ENCODE peak calls at places on chromosomes 12 and 14, in five cellular contexts. H is effector memory CD8-positive, alpha-beta T cell; Y is activated T-cell treated with anti-CD3 and anti-CD28 coated beads for 48 hours; Z is mesendoderm; X is mucosa of gallbladder. G is an unnamed sample.

GRCh38 chr12:64680235-64680634 is 69.9 kb downstream of the RASSF3 start:
- DNase-seq in H (no peak), Y (no peak), Z (no peak), X (no peak), G (no peak)

GRCh38 chr12:131283191-131283861 is 329.6 kb downstream of the ADGRD1 start:
- DNase-seq in H (no peak), Y (no peak), Z (no peak), X (no peak), G (no peak)

GRCh38 chr12:85260904-85261303 is 19.1 kb upstream of the ALX1 start:
- DNase-seq in H (no peak), Y (no peak), Z (peak; percentile 14), X (no peak), G (no peak)

GRCh38 chr12:121461048-121461447 is 61.1 kb downstream of the RNF34 start:
- DNase-seq in H (no peak), Y (no peak), Z (no peak), X (no peak), G (no peak)

GRCh38 chr14:104895786-104896642 is 28.7 kb upstream of the PLD4 start:
- DNase-seq in H (no peak), Y (no peak), Z (no peak), X (no peak), G (no peak)

GRCh38 chr12:106309671-106310313 is 7.3 kb downstream of the TCP11L2 start:
- DNase-seq in H (no peak), Y (no peak), Z (no peak), X (no peak), G (no peak)

GRCh38 chr14:50821471-50822464 is 9.2 kb downstream of the NIN start:
- DNase-seq in H (peak; percentile 60), Y (no peak), Z (no peak), X (peak; percentile 27), G (peak; percentile 88)

GRCh38 chr14:55123101-55123500 is 6.0 kb upstream of the LGALS3 start:
- DNase-seq in H (no peak), Y (no peak), Z (no peak), X (no peak), G (no peak)

GRCh38 chr14:102206901-102207300 is 67.2 kb downstream of the WDR20 start:
- DNase-seq in H (no peak), Y (no peak), Z (no peak), X (no peak), G (no peak)

GRCh38 chr12:130435826-130436225 is 98.1 kb downstream of the PIWIL1 start:
- DNase-seq in H (no peak), Y (no peak), Z (no peak), X (no peak), G (no peak)